ENCODE peak calls at places on chromosome 10, in four cellular contexts. T, R, V and Z are unnamed samples.

GRCh38 chr10:99964791-99965190 is 45.0 kb downstream of the DNMBP start:
- DNase-seq in T (no peak), R (peak; percentile 42), V (no peak), Z (no peak)

GRCh38 chr10:10599994-10600393 is 417.7 kb upstream of the CELF2 start:
- DNase-seq in T (no peak), R (no peak), V (no peak), Z (no peak)

GRCh38 chr10:124268976-124269375 is 149.7 kb downstream of the OAT start:
- DNase-seq in T (no peak), R (no peak), V (no peak), Z (no peak)

GRCh38 chr10:1706711-1707110 is 30.6 kb downstream of the ADARB2 start:
- DNase-seq in T (no peak), R (no peak), V (no peak), Z (no peak)

GRCh38 chr10:77325233-77325537 is 312.4 kb downstream of the KCNMA1 start:
- DNase-seq in T (no peak), R (no peak), V (no peak), Z (no peak)

GRCh38 chr10:91077549-91078017 is 142.9 kb upstream of the PCGF5 start:
- DNase-seq in T (peak; percentile 5), R (peak; percentile 11), V (no peak), Z (no peak)

GRCh38 chr10:8069108-8069507 is 14.6 kb downstream of the GATA3 start:
- DNase-seq in T (no peak), R (no peak), V (no peak), Z (no peak)

GRCh38 chr10:4650572-4650971 is 175.4 kb upstream of the AKR1E2 start:
- DNase-seq in T (peak; percentile 24), R (peak; percentile 75), V (no peak), Z (peak; percentile 55)

GRCh38 chr10:100037758-100038315 is 28.1 kb upstream of the DNMBP start:
- DNase-seq in T (no peak), R (no peak), V (no peak), Z (peak; percentile 39)

GRCh38 chr10:93461124-93461806 is 20.9 kb downstream of the MYOF start:
- DNase-seq in T (no peak), R (peak; percentile 82), V (peak; percentile 18), Z (no peak)

GRCh38 chr10:28938745-28939144 is 261.4 kb downstream of the BAMBI start:
- DNase-seq in T (no peak), R (peak; percentile 71), V (no peak), Z (no peak)

GRCh38 chr10:56469482-56469881 is 108.4 kb upstream of the ZWINT start:
- DNase-seq in T (no peak), R (no peak), V (no peak), Z (no peak)

GRCh38 chr10:98403812-98404504 is 11.0 kb downstream of the PYROXD2 start:
- DNase-seq in T (no peak), R (peak; percentile 75), V (no peak), Z (no peak)

GRCh38 chr10:123154943-123155505 is 822 bp downstream of the BUB3 start:
- DNase-seq in T (no peak), R (peak; percentile 40), V (no peak), Z (no peak)

GRCh38 chr10:68103237-68103866 is 5.9 kb upstream of the MYPN start:
- DNase-seq in T (no peak), R (no peak), V (no peak), Z (no peak)

GRCh38 chr10:28708921-28709461 is 31.7 kb downstream of the BAMBI start:
- DNase-seq in T (no peak), R (no peak), V (no peak), Z (no peak)

GRCh38 chr10:70956029-70956759 is 67.8 kb upstream of the PCBD1 start:
- DNase-seq in T (no peak), R (no peak), V (no peak), Z (no peak)

GRCh38 chr10:127563718-127564553 is 14.8 kb downstream of the NPS start:
- DNase-seq in T (no peak), R (no peak), V (no peak), Z (no peak)

GRCh38 chr10:129959544-129960492 is 4.3 kb downstream of the EBF3 start:
- DNase-seq in T (no peak), R (no peak), V (peak; percentile 59), Z (no peak)

GRCh38 chr10:102641398-102641797 is 2.9 kb upstream of the TRIM8 start:
- DNase-seq in T (no peak), R (no peak), V (no peak), Z (no peak)

GRCh38 chr10:61063035-61063434 is 119.0 kb upstream of the RHOBTB1 start:
- DNase-seq in T (peak; percentile 24), R (no peak), V (no peak), Z (no peak)

GRCh38 chr10:114682121-114682520 is 24.0 kb upstream of the ABLIM1 start:
- DNase-seq in T (no peak), R (no peak), V (no peak), Z (no peak)

GRCh38 chr10:24254180-24254579 is 45.2 kb downstream of the KIAA1217 start:
- DNase-seq in T (no peak), R (peak; percentile 40), V (no peak), Z (no peak)

GRCh38 chr10:14665865-14666857 is 108.5 kb downstream of the FAM107B start:
- DNase-seq in T (no peak), R (peak; percentile 23), V (no peak), Z (no peak)

GRCh38 chr10:11921800-11922387 is 98.7 kb downstream of the PROSER2 start:
- DNase-seq in T (no peak), R (no peak), V (no peak), Z (peak; percentile 46)

GRCh38 chr10:88911851-88912250 is 31.8 kb downstream of the STAMBPL1 start:
- DNase-seq in T (no peak), R (no peak), V (no peak), Z (no peak)

GRCh38 chr10:51768886-51769285 is 69.5 kb upstream of the CSTF2T start:
- DNase-seq in T (no peak), R (no peak), V (no peak), Z (no peak)

GRCh38 chr10:3398825-3399646 is 226.5 kb upstream of the PITRM1 start:
- DNase-seq in T (peak; percentile 42), R (no peak), V (no peak), Z (no peak)

GRCh38 chr10:125014086-125014830 is 72.3 kb downstream of the ZRANB1 start:
- DNase-seq in T (no peak), R (no peak), V (no peak), Z (no peak)

GRCh38 chr10:63224241-63224640 is 91.1 kb downstream of the NRBF2 start:
- DNase-seq in T (no peak), R (no peak), V (no peak), Z (no peak)

GRCh38 chr10:90138844-90139243 is 437.5 kb downstream of the KIF20B start:
- DNase-seq in T (no peak), R (no peak), V (no peak), Z (no peak)

GRCh38 chr10:109480836-109481235 is 442.5 kb downstream of the XPNPEP1 start:
- DNase-seq in T (no peak), R (no peak), V (no peak), Z (no peak)

GRCh38 chr10:69220510-69220909 is 378 bp downstream of the HKDC1 start:
- DNase-seq in T (no peak), R (no peak), V (no peak), Z (no peak)

GRCh38 chr10:69223028-69223342 is 2.9 kb downstream of the HKDC1 start:
- DNase-seq in T (no peak), R (no peak), V (no peak), Z (no peak)

GRCh38 chr10:69220041-69220451 is at the start of gene HKDC1:
- DNase-seq in T (no peak), R (no peak), V (no peak), Z (no peak)

GRCh38 chr10:69224862-69225657 is 4.9 kb downstream of the HKDC1 start:
- DNase-seq in T (no peak), R (no peak), V (no peak), Z (no peak)

GRCh38 chr10:69222157-69223027 is 2.3 kb downstream of the HKDC1 start:
- DNase-seq in T (peak; percentile 54), R (peak; percentile 67), V (no peak), Z (peak; percentile 40)
- TF ChIP-seq POLR2A in T (no peak), R (no peak), V (no peak), Z (no peak)

GRCh38 chr10:43230909-43231522 is 35.8 kb downstream of the RASGEF1A start:
- DNase-seq in T (no peak), R (no peak), V (peak; percentile 74), Z (peak; percentile 57)
- H3K4me3 ChIP-seq in T (no peak overlapping the region), R (no peak overlapping the region), V (no peak overlapping the region), Z (no peak overlapping the region)

GRCh38 chr10:80078448-80079311 is at the start of gene TMEM254:
- DNase-seq in T (peak; percentile 87), R (peak; percentile 81), V (peak; percentile 92), Z (peak; percentile 98)
- TF ChIP-seq POLR2A in T (no peak), R (peak; percentile 38), V (peak; percentile 33), Z (no peak)

GRCh38 chr10:95758351-95759025 is 2.5 kb downstream of the ENTPD1 start:
- DNase-seq in T (no peak), R (peak; percentile 6), V (no peak), Z (no peak)
- H3K4me3 ChIP-seq in T (no peak overlapping the region), R (no peak overlapping the region), V (peak overlapping the region; percentile 33), Z (no peak overlapping the region)

GRCh38 chr10:132421377-132422168 is 24.6 kb downstream of the PWWP2B start:
- DNase-seq in T (peak; percentile 59), R (peak; percentile 26), V (no peak), Z (peak; percentile 78)
- TF ChIP-seq POLR2A in T (peak; percentile 59), R (no peak), V (no peak), Z (no peak)